ENCODE peak calls at places on chromosomes 13 and 19, in nine cellular contexts. R is GM12878; T is CD8-positive, alpha-beta T cell; S is left ventricle myocardium inferior; J is aorta; P is right cardiac atrium; H is upper lobe of right lung; Q is tibial artery; X is fibroblast of lung. F is an unnamed sample.
A peak's percentile ranks its signal among the peaks of the same experiment; 100 is the strongest.

GRCh38 chr19:55099557-55100506 is 17.6 kb downstream of the PPP1R12C start:
- DNase-seq in J (peak; percentile 12), T (no peak), P (no peak), Q (no peak), R (no peak), S (no peak), H (no peak), X (no peak), F (no peak)

GRCh38 chr13:99327133-99327532 is 19.9 kb upstream of the GPR183 start:
- DNase-seq in S (no peak), J (no peak), P (no peak), Q (no peak), T (no peak), X (no peak), R (no peak), H (no peak), F (no peak)

GRCh38 chr13:48230541-48230940 is 2.5 kb upstream of the ITM2B start:
- DNase-seq in P (no peak), Q (no peak), T (no peak), R (no peak), J (no peak), X (no peak), S (no peak), H (no peak), F (no peak)

GRCh38 chr19:16660763-16661479 is at the start of gene TMEM38A:
- DNase-seq in Q (peak; percentile 27), S (peak; percentile 62), T (peak; percentile 62), X (no peak), J (peak; percentile 60), H (peak; percentile 78), R (no peak), P (peak; percentile 51), F (no peak)

GRCh38 chr19:6767357-6768235 is at the start of gene SH2D3A:
- DNase-seq in J (peak; percentile 77), T (peak; percentile 97), Q (no peak), X (peak; percentile 34), H (peak; percentile 96), P (peak; percentile 61), S (peak; percentile 51), R (peak; percentile 92), F (peak; percentile 90)

GRCh38 chr19:42325896-42326771 is 699 bp downstream of the MEGF8 start:
- DNase-seq in R (no peak), J (peak; percentile 63), Q (no peak), P (no peak), H (no peak), X (no peak), T (no peak), S (peak; percentile 38), F (no peak)

GRCh38 chr13:32246468-32246867 is 68.7 kb downstream of the ZAR1L start:
- DNase-seq in T (no peak), R (no peak), S (peak; percentile 40), P (peak; percentile 63), J (peak; percentile 78), Q (peak; percentile 55), H (no peak), X (peak; percentile 76), F (peak; percentile 45)

GRCh38 chr13:97114696-97115095 is 107.4 kb upstream of the MBNL2 start:
- DNase-seq in R (no peak), J (no peak), H (no peak), P (no peak), T (no peak), S (no peak), X (no peak), Q (no peak), F (no peak)

GRCh38 chr13:30355405-30355741 is 48.0 kb upstream of the KATNAL1 start:
- DNase-seq in S (no peak), T (peak; percentile 76), J (no peak), X (no peak), R (no peak), Q (no peak), H (peak; percentile 70), P (peak; percentile 35), F (no peak)

GRCh38 chr13:38697628-38698333 is 10.9 kb downstream of the FREM2 start:
- DNase-seq in T (no peak), X (no peak), R (no peak), S (no peak), J (no peak), P (no peak), Q (no peak), H (no peak), F (peak; percentile 10)

GRCh38 chr19:33677745-33678426 is 56.1 kb downstream of the CHST8 start:
- DNase-seq in S (no peak), Q (peak; percentile 18), R (no peak), P (no peak), H (peak; percentile 34), T (no peak), J (no peak), X (no peak), F (no peak)

GRCh38 chr19:42324655-42325307 is 654 bp upstream of the MEGF8 start:
- DNase-seq in T (no peak), R (no peak), P (no peak), S (no peak), H (no peak), J (no peak), X (no peak), Q (no peak), F (no peak)

GRCh38 chr13:49998714-49999624 is 2.1 kb downstream of the TRIM13 start:
- DNase-seq in R (no peak), S (no peak), J (no peak), T (no peak), Q (no peak), X (no peak), H (no peak), P (no peak), F (no peak)
- H3K4me1 ChIP-seq in R (peaks cover 12% of the 10 kb centered on the region), S (peaks cover 83% of the 10 kb centered on the region), J (peaks cover 7% of the 10 kb centered on the region), T (peaks cover 27% of the 10 kb centered on the region), Q (peaks cover 71% of the 10 kb centered on the region), X (peaks cover 7% of the 10 kb centered on the region), H (peaks cover 52% of the 10 kb centered on the region), P (no peaks in the 10 kb centered on the region), F (peaks cover 3% of the 10 kb centered on the region)

GRCh38 chr19:4197625-4198466 is 15.4 kb downstream of the ANKRD24 start:
- DNase-seq in P (no peak), S (no peak), R (no peak), T (no peak), J (no peak), Q (no peak), H (no peak), X (no peak), F (no peak)
- H3K27me3 ChIP-seq in P (no peaks in the 10 kb centered on the region), S (peaks cover 74% of the 10 kb centered on the region), R (no peaks in the 10 kb centered on the region), T (peaks cover 20% of the 10 kb centered on the region), J (no peaks in the 10 kb centered on the region), Q (peaks cover 6% of the 10 kb centered on the region), H (peaks cover 60% of the 10 kb centered on the region), X (peaks cover 16% of the 10 kb centered on the region), F (peaks cover 45% of the 10 kb centered on the region)

DNA sequence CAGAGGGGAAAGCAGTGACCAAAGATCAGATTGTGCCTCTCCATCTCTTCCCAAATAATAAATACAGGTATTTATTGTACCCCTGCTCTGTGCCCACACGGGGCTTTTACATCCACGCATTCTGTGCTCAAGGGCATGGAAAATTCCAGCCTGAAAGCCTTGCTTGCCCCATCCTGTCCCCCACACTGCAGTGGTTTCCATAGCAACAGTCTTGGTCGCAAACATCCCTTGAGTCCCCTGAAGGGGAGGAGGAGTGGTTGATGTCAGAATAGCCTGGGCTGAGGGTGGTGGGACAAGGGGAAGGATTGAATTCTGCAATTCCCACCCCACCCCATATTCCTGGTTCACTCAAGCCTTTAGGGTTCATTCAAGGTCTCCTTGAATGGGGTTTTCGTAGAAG is 41.0 kb upstream of the USP29 start:
- DNase-seq in Q (no peak), R (no peak), H (no peak), J (no peak), P (no peak), X (no peak), T (no peak), S (no peak), F (no peak)
- H3K4me1 ChIP-seq in Q (no peaks in the 10 kb centered on the region), R (no peaks in the 10 kb centered on the region), H (no peaks in the 10 kb centered on the region), J (no peaks in the 10 kb centered on the region), P (no peaks in the 10 kb centered on the region), X (no peaks in the 10 kb centered on the region), T (no peaks in the 10 kb centered on the region), S (no peaks in the 10 kb centered on the region), F (no peaks in the 10 kb centered on the region)

DNA sequence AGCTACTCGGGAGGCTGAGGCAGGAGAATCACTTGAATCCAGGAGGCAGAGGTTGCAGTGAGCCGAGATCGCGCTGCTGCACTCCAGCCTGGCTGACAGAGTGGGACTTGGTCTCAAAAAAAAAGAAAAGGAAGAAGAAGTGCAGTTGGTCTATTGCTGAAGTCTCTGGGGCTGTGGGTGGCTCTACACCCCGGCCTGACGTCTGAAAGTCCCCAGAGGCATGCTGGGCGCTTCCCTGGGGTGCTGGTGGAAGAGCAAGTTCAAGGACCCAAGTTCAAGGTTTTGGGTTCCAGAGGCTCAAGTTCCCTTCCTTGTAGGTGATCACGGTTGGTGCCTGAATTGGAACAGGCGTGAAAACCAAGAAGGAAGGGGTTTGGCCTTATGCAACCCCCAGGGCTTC is 3.8 kb downstream of the HCN2 start:
- DNase-seq in S (no peak), T (no peak), X (no peak), Q (no peak), J (no peak), H (no peak), P (no peak), R (no peak), F (no peak)
- H3K27me3 ChIP-seq in S (peaks cover 51% of the 10 kb centered on the region), T (peaks cover 10% of the 10 kb centered on the region), X (peaks cover 6% of the 10 kb centered on the region), Q (peaks cover 4% of the 10 kb centered on the region), J (no peaks in the 10 kb centered on the region), H (peaks cover 41% of the 10 kb centered on the region), P (no peaks in the 10 kb centered on the region), R (peaks cover 4% of the 10 kb centered on the region), F (peaks cover 42% of the 10 kb centered on the region)

DNA sequence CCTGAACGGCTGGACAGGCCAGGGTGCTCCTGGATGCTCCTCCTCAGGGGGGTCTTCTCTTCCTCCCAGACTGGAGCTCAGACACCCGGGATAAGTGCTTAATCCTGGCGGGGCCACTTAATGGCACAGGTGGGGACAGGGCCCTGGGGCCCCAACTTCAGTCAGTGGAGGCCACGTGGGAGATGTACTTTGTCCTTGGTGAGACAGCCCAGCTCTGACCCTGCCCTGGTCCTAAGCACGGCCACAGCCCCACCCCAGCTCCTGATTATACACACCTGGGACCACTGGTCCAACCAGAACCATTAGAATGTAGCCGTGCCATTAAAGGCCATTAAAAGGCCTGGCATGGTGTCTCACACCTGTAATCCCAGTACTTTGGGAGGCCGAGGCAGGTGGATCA is 7.8 kb downstream of the PPP1R14A start:
- DNase-seq in R (no peak), T (no peak), S (no peak), P (no peak), Q (no peak), X (no peak), J (no peak), H (no peak), F (no peak)
- H3K4me1 ChIP-seq in R (no peaks in the 10 kb centered on the region), T (no peaks in the 10 kb centered on the region), S (peaks cover 92% of the 10 kb centered on the region), P (no peaks in the 10 kb centered on the region), Q (peaks cover 92% of the 10 kb centered on the region), X (peaks cover 19% of the 10 kb centered on the region), J (peaks cover 3% of the 10 kb centered on the region), H (peaks cover 4% of the 10 kb centered on the region), F (peaks cover 7% of the 10 kb centered on the region)